ENCODE peak calls at places on chromosomes 4 and X, in eight cellular contexts. G is effector CD8-positive, alpha-beta T cell; Y is left ventricle myocardium superior; K is anterior cingulate cortex; L is COR-L47; J is SW 1271; Q is osteocyte; C is SW480. I is an unnamed sample.
A peak's percentile ranks its signal among the peaks of the same experiment; 100 is the strongest.

GRCh38 chr4:77104405-77105292 is 28.9 kb upstream of the CCNI start:
- DNase-seq in G (no peak), Y (peak; percentile 76), K (peak; percentile 16), L (peak; percentile 26), J (no peak), Q (peak; percentile 84), C (no peak), I (peak; percentile 6)

GRCh38 chr4:26228883-26229282 is 91.9 kb upstream of the RBPJ start:
- DNase-seq in G (no peak), Y (no peak), K (no peak), L (no peak), J (no peak), Q (no peak), C (no peak), I (no peak)

GRCh38 chr4:7280906-7281305 is 88.6 kb downstream of the SORCS2 start:
- DNase-seq in G (no peak), Y (no peak), K (no peak), L (peak; percentile 33), J (no peak), Q (no peak), C (peak; percentile 7), I (peak; percentile 37)

GRCh38 chr4:140308366-140309123 is 64.9 kb upstream of the SCOC start:
- DNase-seq in G (no peak), Y (peak; percentile 82), K (peak; percentile 12), L (no peak), J (no peak), Q (no peak), C (no peak), I (peak; percentile 51)

GRCh38 chrX:80335062-80335830 is 85.0 kb upstream of the TENT5D start:
- DNase-seq in G (no peak), Y (peak; percentile 49), K (no peak), L (no peak), J (no peak), Q (no peak), C (no peak), I (peak; percentile 72)

GRCh38 chr4:24771241-24771640 is 24.1 kb upstream of the SOD3 start:
- DNase-seq in G (no peak), Y (no peak), K (no peak), L (no peak), J (no peak), Q (peak; percentile 10), C (no peak), I (peak; percentile 52)

GRCh38 chr4:74675673-74676279 is 118.5 kb downstream of the BTC start:
- DNase-seq in G (no peak), Y (no peak), K (no peak), L (peak; percentile 44), J (peak; percentile 66), Q (no peak), C (peak; percentile 66), I (peak; percentile 26)

GRCh38 chr4:67963345-67963744 is at the start of gene TMPRSS11A:
- DNase-seq in G (no peak), Y (no peak), K (no peak), L (no peak), J (no peak), Q (no peak), C (no peak), I (no peak)

GRCh38 chr4:7769308-7769841 is 170.3 kb downstream of the AFAP1 start:
- DNase-seq in G (no peak), Y (no peak), K (no peak), L (no peak), J (no peak), Q (no peak), C (no peak), I (no peak)

GRCh38 chrX:148984238-148984637 is 483.8 kb downstream of the AFF2 start:
- DNase-seq in G (no peak), Y (no peak), K (no peak), L (no peak), J (no peak), Q (no peak), C (no peak), I (no peak)

GRCh38 chrX:48956728-48957414 is 536 bp downstream of the OTUD5 start:
- DNase-seq in G (peak; percentile 24), Y (peak; percentile 35), K (no peak), L (no peak), J (no peak), Q (no peak), C (no peak), I (peak; percentile 9)

GRCh38 chr4:44760142-44760898 is 34.0 kb upstream of the GNPDA2 start:
- DNase-seq in G (no peak), Y (no peak), K (no peak), L (peak; percentile 52), J (peak; percentile 49), Q (no peak), C (peak; percentile 48), I (no peak)

GRCh38 chr4:88283661-88284377 is 542 bp downstream of the PPM1K start:
- DNase-seq in G (peak; percentile 62), Y (peak; percentile 76), K (peak; percentile 48), L (peak; percentile 50), J (peak; percentile 72), Q (peak; percentile 86), C (peak; percentile 54), I (peak; percentile 48)

GRCh38 chr4:6092971-6093370 is 74.7 kb upstream of the C4orf50 start:
- DNase-seq in G (no peak), Y (no peak), K (no peak), L (no peak), J (no peak), Q (no peak), C (no peak), I (no peak)

GRCh38 chrX:143634701-143635442 is 1.0 kb downstream of the SLITRK4 start:
- DNase-seq in G (no peak), Y (no peak), K (no peak), L (no peak), J (no peak), Q (no peak), C (no peak), I (no peak)

GRCh38 chr4:122787940-122788339 is 38.7 kb upstream of the FGF2 start:
- DNase-seq in G (no peak), Y (no peak), K (no peak), L (no peak), J (no peak), Q (no peak), C (no peak), I (no peak)

GRCh38 chr4:140861359-140862181 is 105.4 kb upstream of the TBC1D9 start:
- DNase-seq in G (peak; percentile 0), Y (no peak), K (peak; percentile 11), L (peak; percentile 77), J (peak; percentile 41), Q (peak; percentile 87), C (peak; percentile 60), I (peak; percentile 40)

GRCh38 chrX:11751261-11751660 is 6.8 kb upstream of the MSL3 start:
- DNase-seq in G (no peak), Y (no peak), K (no peak), L (no peak), J (no peak), Q (no peak), C (no peak), I (no peak)

GRCh38 chrX:15864629-15865028 is 10.0 kb upstream of the AP1S2 start:
- DNase-seq in G (no peak), Y (no peak), K (no peak), L (no peak), J (no peak), Q (no peak), C (no peak), I (peak; percentile 6)

GRCh38 chrX:153882086-153882498 is 3.9 kb downstream of the L1CAM start:
- DNase-seq in G (no peak), Y (no peak), K (no peak), L (no peak), J (no peak), Q (no peak), C (peak; percentile 92), I (no peak)

GRCh38 chrX:5646818-5647217 is 581.8 kb downstream of the NLGN4X start:
- DNase-seq in G (no peak), Y (no peak), K (no peak), L (no peak), J (no peak), Q (no peak), C (no peak), I (no peak)

GRCh38 chr4:123415977-123416376 is 19.4 kb downstream of the SPRY1 start:
- DNase-seq in G (no peak), Y (no peak), K (no peak), L (no peak), J (peak; percentile 95), Q (no peak), C (peak; percentile 2), I (no peak)

GRCh38 chr4:38920186-38920585 is 52.6 kb downstream of the FAM114A1 start:
- DNase-seq in G (no peak), Y (no peak), K (no peak), L (no peak), J (no peak), Q (no peak), C (no peak), I (no peak)

GRCh38 chr4:183314336-183314735 is 5.7 kb downstream of the CLDN22 start:
- DNase-seq in G (no peak), Y (no peak), K (no peak), L (no peak), J (no peak), Q (no peak), C (no peak), I (no peak)

GRCh38 chr4:126269106-126269505 is 954.4 kb downstream of the FAT4 start:
- DNase-seq in G (no peak), Y (peak; percentile 68), K (no peak), L (no peak), J (no peak), Q (no peak), C (no peak), I (no peak)

GRCh38 chr4:40514409-40515025 is 115.1 kb downstream of the RBM47 start:
- DNase-seq in G (no peak), Y (no peak), K (no peak), L (no peak), J (no peak), Q (no peak), C (peak; percentile 54), I (no peak)

GRCh38 chr4:119057417-119057816 is 78.2 kb upstream of the MYOZ2 start:
- DNase-seq in G (no peak), Y (no peak), K (no peak), L (no peak), J (no peak), Q (no peak), C (no peak), I (no peak)

GRCh38 chr4:141233673-141234072 is 13.0 kb downstream of the ZNF330 start:
- DNase-seq in G (no peak), Y (no peak), K (no peak), L (no peak), J (no peak), Q (no peak), C (no peak), I (no peak)

GRCh38 chr4:87121332-87122065 is 98.9 kb downstream of the KLHL8 start:
- DNase-seq in G (no peak), Y (no peak), K (no peak), L (no peak), J (no peak), Q (no peak), C (no peak), I (no peak)

GRCh38 chr4:64718091-64718490 is 308.8 kb upstream of the TECRL start:
- DNase-seq in G (no peak), Y (no peak), K (no peak), L (peak; percentile 7), J (no peak), Q (no peak), C (no peak), I (peak; percentile 0)

GRCh38 chr4:55762815-55763214 is 56.8 kb upstream of the EXOC1L start:
- DNase-seq in G (no peak), Y (no peak), K (no peak), L (no peak), J (no peak), Q (no peak), C (no peak), I (no peak)

GRCh38 chr4:80139668-80140067 is 57.6 kb upstream of the PRDM8 start:
- DNase-seq in G (no peak), Y (no peak), K (no peak), L (no peak), J (no peak), Q (no peak), C (no peak), I (no peak)

GRCh38 chr4:5037553-5038551 is 13.4 kb upstream of the STK32B start:
- DNase-seq in G (no peak), Y (no peak), K (no peak), L (no peak), J (peak; percentile 69), Q (no peak), C (peak; percentile 61), I (peak; percentile 87)

GRCh38 chrX:129733335-129733734 is 5.4 kb upstream of the XPNPEP2 start:
- DNase-seq in G (no peak), Y (no peak), K (no peak), L (no peak), J (no peak), Q (no peak), C (no peak), I (no peak)

I was measured in Daoy.